ENCODE peak calls at places on chromosome 11, in five cellular contexts. One of them, this sample, is unnamed.

GRCh38 chr11:57615308-57615707 is 17.8 kb downstream of the SERPING1 start:
- DNase-seq in ovary: no peak
- DNase-seq in stomach: no peak
- DNase-seq in GM23338: no peak
- DNase-seq in aorta: no peak
- DNase-seq in this sample: no peak

GRCh38 chr11:69283446-69283845 is 10.5 kb upstream of the MYEOV start:
- DNase-seq in ovary: no peak
- DNase-seq in stomach: no peak
- DNase-seq in GM23338: no peak
- DNase-seq in aorta: no peak
- DNase-seq in this sample: no peak

GRCh38 chr11:12074529-12075195 is 35.7 kb upstream of the MICAL2 start:
- DNase-seq in ovary: no peak
- DNase-seq in stomach: no peak
- DNase-seq in GM23338: no peak
- DNase-seq in aorta: no peak
- DNase-seq in this sample: no peak

GRCh38 chr11:93775289-93775688 is 8.8 kb upstream of the MED17 start:
- DNase-seq in ovary: no peak
- DNase-seq in stomach: no peak
- DNase-seq in GM23338: peak; percentile 83
- DNase-seq in aorta: no peak
- DNase-seq in this sample: no peak

GRCh38 chr11:66970808-66971442 is 4.2 kb upstream of the C11orf86 start:
- DNase-seq in ovary: peak; percentile 69
- DNase-seq in stomach: no peak
- DNase-seq in GM23338: no peak
- DNase-seq in aorta: peak; percentile 82
- DNase-seq in this sample: peak; percentile 95

GRCh38 chr11:73141031-73141308 is 1.1 kb downstream of the FCHSD2 start:
- DNase-seq in ovary: no peak
- DNase-seq in stomach: no peak
- DNase-seq in GM23338: no peak
- DNase-seq in aorta: peak; percentile 58
- DNase-seq in this sample: no peak

GRCh38 chr11:73652856-73653559 is 6.6 kb downstream of the PLEKHB1 start:
- DNase-seq in ovary: no peak
- DNase-seq in stomach: no peak
- DNase-seq in GM23338: no peak
- DNase-seq in aorta: no peak
- DNase-seq in this sample: no peak

GRCh38 chr11:64206457-64207246 is at the start of gene FERMT3:
- DNase-seq in ovary: no peak
- DNase-seq in stomach: peak; percentile 83
- DNase-seq in GM23338: no peak
- DNase-seq in aorta: peak; percentile 88
- DNase-seq in this sample: no peak

GRCh38 chr11:102666331-102666957 is 39.1 kb downstream of the MMP27 start:
- DNase-seq in ovary: no peak
- DNase-seq in stomach: no peak
- DNase-seq in GM23338: peak; percentile 74
- DNase-seq in aorta: no peak
- DNase-seq in this sample: no peak

GRCh38 chr11:108961095-108961494 is 296.2 kb downstream of the DDX10 start:
- DNase-seq in ovary: no peak
- DNase-seq in stomach: no peak
- DNase-seq in GM23338: no peak
- DNase-seq in aorta: no peak
- DNase-seq in this sample: no peak
- H3K27ac ChIP-seq in ovary: no peak overlapping the region
- H3K27ac ChIP-seq in stomach: no peak overlapping the region
- H3K27ac ChIP-seq in GM23338: no peak overlapping the region
- H3K27ac ChIP-seq in aorta: no peak overlapping the region
- H3K27ac ChIP-seq in this sample: no peak overlapping the region

DNA sequence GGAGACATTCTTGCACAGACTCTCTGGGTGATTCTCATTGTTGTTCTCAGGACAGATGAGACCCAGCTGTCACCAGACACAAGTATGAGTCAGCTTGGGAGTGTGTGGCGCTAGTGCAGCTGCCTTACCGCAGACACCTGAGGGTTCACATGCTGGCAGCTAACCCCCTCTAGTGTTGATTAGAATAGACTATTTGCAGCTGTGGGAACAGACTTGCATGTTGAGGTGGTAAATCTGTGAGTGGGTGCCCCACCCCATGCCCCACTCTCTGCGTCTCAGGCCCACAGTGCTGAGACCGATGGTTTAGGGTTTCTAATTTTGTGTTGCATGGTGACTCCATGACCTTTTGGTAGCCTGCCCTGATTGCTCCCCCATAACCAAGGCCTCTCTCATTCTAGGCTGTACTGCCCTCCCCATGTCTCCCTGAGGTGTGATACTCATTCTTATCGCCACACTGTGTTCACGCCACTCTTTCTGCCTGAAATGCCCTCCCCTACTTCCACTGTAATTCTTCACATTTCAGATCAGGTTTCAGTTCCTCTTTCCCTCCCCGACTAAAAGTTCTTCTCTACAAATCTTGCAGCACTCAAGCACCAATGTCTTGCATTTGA is 73.7 kb upstream of the KIRREL3 start:
- DNase-seq in ovary: no peak
- DNase-seq in stomach: no peak
- DNase-seq in GM23338: peak; percentile 50
- DNase-seq in aorta: no peak
- DNase-seq in this sample: peak; percentile 6
- H3K27ac ChIP-seq in ovary: no peak overlapping the region
- H3K27ac ChIP-seq in stomach: no peak overlapping the region
- H3K27ac ChIP-seq in GM23338: no peak overlapping the region
- H3K27ac ChIP-seq in aorta: no peak overlapping the region
- H3K27ac ChIP-seq in this sample: no peak overlapping the region

GRCh38 chr11:59025097-59025496 is 61.0 kb upstream of the GLYATL1B start:
- DNase-seq in ovary: no peak
- DNase-seq in stomach: peak; percentile 28
- DNase-seq in GM23338: no peak
- DNase-seq in aorta: no peak
- DNase-seq in this sample: no peak

GRCh38 chr11:59029490-59029889 is 56.6 kb upstream of the GLYATL1B start:
- DNase-seq in ovary: no peak
- DNase-seq in stomach: no peak
- DNase-seq in GM23338: no peak
- DNase-seq in aorta: no peak
- DNase-seq in this sample: no peak

GRCh38 chr11:59028105-59028504 is 58.0 kb upstream of the GLYATL1B start:
- DNase-seq in ovary: no peak
- DNase-seq in stomach: no peak
- DNase-seq in GM23338: no peak
- DNase-seq in aorta: no peak
- DNase-seq in this sample: no peak

DNA sequence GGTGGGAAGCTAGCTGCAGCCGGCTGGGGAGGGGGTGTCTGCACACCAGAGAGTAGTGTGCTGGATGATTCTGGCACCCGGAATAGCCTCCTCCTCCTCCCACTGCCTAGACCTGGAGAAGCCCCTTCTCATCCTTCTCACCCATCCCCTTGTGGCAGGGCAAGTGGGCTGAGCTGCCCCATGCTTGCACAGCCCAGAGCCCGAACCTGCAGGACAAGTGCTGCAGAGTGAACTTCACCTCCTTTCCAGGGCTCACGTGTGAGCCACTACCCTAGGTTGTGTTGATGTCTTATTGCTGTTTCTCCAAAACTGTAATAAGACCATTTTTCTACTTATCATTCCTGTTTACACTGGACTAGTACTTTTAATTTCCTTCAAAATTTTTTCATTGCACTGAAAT is 56.1 kb upstream of the GLYATL1B start:
- DNase-seq in ovary: no peak
- DNase-seq in stomach: no peak
- DNase-seq in GM23338: no peak
- DNase-seq in aorta: no peak
- DNase-seq in this sample: no peak
- H3K27ac ChIP-seq in ovary: no peak overlapping the region
- H3K27ac ChIP-seq in stomach: no peak overlapping the region
- H3K27ac ChIP-seq in GM23338: no peak overlapping the region
- H3K27ac ChIP-seq in aorta: no peak overlapping the region
- H3K27ac ChIP-seq in this sample: no peak overlapping the region

GRCh38 chr11:130633466-130633865 is 185.0 kb downstream of the ADAMTS15 start:
- DNase-seq in ovary: no peak
- DNase-seq in stomach: no peak
- DNase-seq in GM23338: no peak
- DNase-seq in aorta: no peak
- DNase-seq in this sample: no peak
- H3K27ac ChIP-seq in ovary: no peak overlapping the region
- H3K27ac ChIP-seq in stomach: no peak overlapping the region
- H3K27ac ChIP-seq in GM23338: no peak overlapping the region
- H3K27ac ChIP-seq in aorta: no peak overlapping the region
- H3K27ac ChIP-seq in this sample: peak overlapping the region; percentile 2

GRCh38 chr11:40877256-40877655 is 582.2 kb downstream of the LRRC4C start:
- DNase-seq in ovary: no peak
- DNase-seq in stomach: no peak
- DNase-seq in GM23338: no peak
- DNase-seq in aorta: no peak
- DNase-seq in this sample: no peak
- H3K27ac ChIP-seq in ovary: no peak overlapping the region
- H3K27ac ChIP-seq in stomach: no peak overlapping the region
- H3K27ac ChIP-seq in GM23338: no peak overlapping the region
- H3K27ac ChIP-seq in aorta: no peak overlapping the region
- H3K27ac ChIP-seq in this sample: no peak overlapping the region

GRCh38 chr11:125201525-125202121 is 37.1 kb downstream of the PKNOX2 start:
- DNase-seq in ovary: peak; percentile 61
- DNase-seq in stomach: peak; percentile 69
- DNase-seq in GM23338: peak; percentile 17
- DNase-seq in aorta: no peak
- DNase-seq in this sample: no peak

GRCh38 chr11:125200441-125200840 is 35.9 kb downstream of the PKNOX2 start:
- DNase-seq in ovary: no peak
- DNase-seq in stomach: no peak
- DNase-seq in GM23338: no peak
- DNase-seq in aorta: no peak
- DNase-seq in this sample: no peak

GRCh38 chr11:125202362-125202880 is 37.9 kb downstream of the PKNOX2 start:
- DNase-seq in ovary: no peak
- DNase-seq in stomach: no peak
- DNase-seq in GM23338: no peak
- DNase-seq in aorta: no peak
- DNase-seq in this sample: no peak

GRCh38 chr11:125199915-125200314 is 35.4 kb downstream of the PKNOX2 start:
- DNase-seq in ovary: no peak
- DNase-seq in stomach: no peak
- DNase-seq in GM23338: no peak
- DNase-seq in aorta: no peak
- DNase-seq in this sample: no peak

DNA sequence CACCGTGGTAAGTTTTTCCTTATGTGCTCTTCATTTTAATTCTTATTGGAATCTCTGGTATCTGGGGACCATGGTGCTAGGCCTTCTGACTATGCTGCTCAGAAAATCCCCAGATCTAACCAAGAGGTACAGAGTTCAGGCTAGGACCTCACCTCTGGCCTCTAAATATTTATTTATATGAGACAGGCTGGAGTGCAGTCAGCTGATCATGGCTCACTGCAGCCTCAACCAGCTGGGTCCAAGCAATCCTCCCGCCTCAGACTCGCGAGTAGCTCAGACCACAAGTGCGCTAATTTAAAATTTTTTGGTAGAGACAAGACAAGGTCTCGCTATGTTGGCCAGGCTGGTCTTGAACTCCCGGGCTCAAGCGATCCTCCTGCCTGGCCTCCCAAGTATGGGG is 38.4 kb downstream of the PKNOX2 start:
- DNase-seq in ovary: no peak
- DNase-seq in stomach: no peak
- DNase-seq in GM23338: no peak
- DNase-seq in aorta: no peak
- DNase-seq in this sample: no peak
- H3K27ac ChIP-seq in ovary: no peak overlapping the region
- H3K27ac ChIP-seq in stomach: no peak overlapping the region
- H3K27ac ChIP-seq in GM23338: no peak overlapping the region
- H3K27ac ChIP-seq in aorta: no peak overlapping the region
- H3K27ac ChIP-seq in this sample: no peak overlapping the region